ENCODE peak calls at places on chromosomes 16 and 17, in six cellular contexts. E is A549; M is cardiac muscle cell; D is heart left ventricle; P is CD4-positive, alpha-beta memory T cell; V is stomach. S is an unnamed sample.
A peak's percentile ranks its signal among the peaks of the same experiment; 100 is the strongest.

GRCh38 chr16:81424761-81425160 is 19.8 kb upstream of the CMIP start:
- DNase-seq in E (no peak), M (no peak), D (no peak), P (no peak), V (no peak), S (no peak)

GRCh38 chr16:77422196-77422784 is 12.5 kb downstream of the ADAMTS18 start:
- DNase-seq in E (no peak), M (no peak), D (no peak), P (no peak), V (no peak), S (no peak)

GRCh38 chr16:86465434-86465833 is 44.9 kb upstream of the FOXF1 start:
- DNase-seq in E (no peak), M (no peak), D (no peak), P (no peak), V (no peak), S (no peak)

GRCh38 chr17:2357931-2358434 is 20.7 kb downstream of the SGSM2 start:
- DNase-seq in E (no peak), M (no peak), D (no peak), P (no peak), V (no peak), S (no peak)

GRCh38 chr17:27888945-27889344 is 4.2 kb downstream of the LYRM9 start:
- DNase-seq in E (no peak), M (peak; percentile 23), D (no peak), P (no peak), V (peak; percentile 35), S (no peak)

GRCh38 chr16:69193860-69194259 is 6.9 kb downstream of the SNTB2 start:
- DNase-seq in E (no peak), M (no peak), D (no peak), P (no peak), V (no peak), S (no peak)

GRCh38 chr16:4618645-4619418 is 4.1 kb upstream of the UBALD1 start:
- DNase-seq in E (no peak), M (no peak), D (no peak), P (no peak), V (no peak), S (no peak)

GRCh38 chr17:13462673-13463124 is 139.0 kb downstream of the HS3ST3A1 start:
- DNase-seq in E (no peak), M (no peak), D (no peak), P (no peak), V (no peak), S (no peak)

GRCh38 chr16:85492617-85492957 is 120.5 kb upstream of the GSE1 start:
- DNase-seq in E (no peak), M (no peak), D (no peak), P (no peak), V (no peak), S (no peak)

GRCh38 chr17:48841395-48841831 is 10.6 kb downstream of the CALCOCO2 start:
- DNase-seq in E (no peak), M (peak; percentile 90), D (no peak), P (peak; percentile 61), V (no peak), S (no peak)

GRCh38 chr17:57817299-57817698 is 32.5 kb downstream of the MRPS23 start:
- DNase-seq in E (no peak), M (no peak), D (no peak), P (no peak), V (no peak), S (no peak)

GRCh38 chr16:87784812-87785211 is 19.0 kb upstream of the KLHDC4 start:
- DNase-seq in E (no peak), M (peak; percentile 55), D (no peak), P (no peak), V (no peak), S (no peak)

GRCh38 chr17:74749262-74750038 is 1.0 kb downstream of the NHERF1 start:
- DNase-seq in E (no peak), M (no peak), D (peak; percentile 57), P (no peak), V (no peak), S (peak; percentile 73)

GRCh38 chr17:28166478-28166877 is 124.0 kb downstream of the NLK start:
- DNase-seq in E (no peak), M (no peak), D (no peak), P (no peak), V (no peak), S (no peak)

GRCh38 chr16:30621765-30622164 is 11.6 kb upstream of the ZNF689 start:
- DNase-seq in E (no peak), M (no peak), D (no peak), P (no peak), V (no peak), S (no peak)

GRCh38 chr17:17928422-17929386 is 43.5 kb downstream of the TOM1L2 start:
- DNase-seq in E (no peak), M (peak; percentile 18), D (no peak), P (no peak), V (no peak), S (no peak)

GRCh38 chr16:67561501-67561823 is 864 bp upstream of the CTCF start:
- DNase-seq in E (no peak), M (no peak), D (no peak), P (no peak), V (no peak), S (no peak)

GRCh38 chr16:22638393-22639206 is 127.9 kb downstream of the NPIPB5 start:
- DNase-seq in E (no peak), M (peak; percentile 9), D (no peak), P (no peak), V (no peak), S (no peak)

GRCh38 chr17:58402679-58403078 is 14.7 kb downstream of the RNF43 start:
- DNase-seq in E (no peak), M (peak; percentile 88), D (no peak), P (no peak), V (no peak), S (no peak)

GRCh38 chr17:82889496-82890338 is 49.9 kb upstream of the ZNF750 start:
- DNase-seq in E (no peak), M (no peak), D (peak; percentile 25), P (no peak), V (peak; percentile 94), S (peak; percentile 84)

GRCh38 chr17:60525347-60525623 is 757 bp downstream of the APPBP2 start:
- DNase-seq in E (no peak), M (peak; percentile 38), D (no peak), P (no peak), V (no peak), S (no peak)

GRCh38 chr17:77581480-77581879 is 377.0 kb upstream of the TNRC6C start:
- DNase-seq in E (no peak), M (peak; percentile 29), D (no peak), P (no peak), V (no peak), S (peak; percentile 6)

GRCh38 chr17:27630607-27631408 is at the start of gene LGALS9:
- DNase-seq in E (no peak), M (peak; percentile 27), D (no peak), P (peak; percentile 43), V (peak; percentile 75), S (no peak)

DNA sequence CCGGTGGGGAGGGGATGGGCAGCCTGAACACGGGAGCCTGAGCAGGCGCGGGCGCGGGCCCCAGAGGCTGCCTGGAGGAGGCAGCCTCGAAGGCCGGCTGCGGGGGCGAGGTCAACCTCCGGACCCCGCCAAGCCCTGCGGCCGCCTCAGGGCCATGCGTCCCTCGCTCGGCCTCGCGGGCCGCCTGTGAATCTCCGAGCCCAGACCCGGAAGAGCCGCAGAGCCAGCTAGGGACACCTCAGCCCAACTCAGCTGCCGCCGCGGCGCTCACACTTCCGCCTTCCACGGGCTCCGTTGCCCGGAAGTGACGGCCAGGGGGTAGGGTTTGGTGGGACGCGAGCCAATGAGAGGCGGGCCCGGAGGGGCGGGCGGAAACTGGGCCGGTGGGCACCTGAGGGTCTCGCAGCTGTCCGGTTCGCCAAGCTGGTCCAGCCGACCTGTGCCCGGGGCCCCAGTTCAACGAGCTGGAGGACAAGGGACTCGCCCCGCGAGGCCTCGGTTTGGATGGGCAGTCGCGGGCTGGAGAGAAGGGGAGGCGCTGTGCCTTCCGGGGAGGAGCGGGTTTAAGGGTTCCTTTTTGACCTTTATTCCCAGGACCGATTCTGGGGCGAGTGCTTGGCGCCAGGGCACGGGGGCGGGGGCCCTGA is at the start of gene SLC38A10:
- DNase-seq in E (peak; percentile 100), M (peak; percentile 85), D (peak; percentile 96), P (peak; percentile 87), V (peak; percentile 94), S (peak; percentile 97)
- H3K4me3 ChIP-seq in E (peak within 1 kb of the TSS; percentile 74), M (peak within 1 kb of the TSS; percentile 72), D (peak within 1 kb of the TSS; percentile 73), P (peak within 1 kb of the TSS; percentile 68), V (peak within 1 kb of the TSS; percentile 77), S (peak within 1 kb of the TSS; percentile 93)

DNA sequence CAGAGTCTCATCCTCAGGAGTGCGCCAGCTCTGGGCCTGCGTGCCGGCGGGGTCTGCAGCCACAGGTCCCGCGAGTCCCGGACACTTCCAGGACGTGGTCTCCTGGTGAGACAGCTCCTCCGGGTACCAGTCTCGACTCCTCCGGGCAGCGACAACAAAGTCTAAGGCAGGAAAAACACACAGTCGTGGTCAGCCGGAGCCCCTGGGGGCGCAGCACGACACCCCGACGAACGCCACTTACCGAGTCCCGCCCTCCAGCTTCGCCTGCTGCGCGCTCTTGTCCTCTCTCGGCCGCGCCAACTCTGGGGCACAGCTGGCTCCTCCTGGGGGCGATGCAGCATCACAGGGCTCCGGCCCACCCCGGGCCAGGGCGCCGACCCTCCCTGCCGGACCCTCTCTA is 13.4 kb downstream of the MIS12 start:
- DNase-seq in E (no peak), M (no peak), D (no peak), P (no peak), V (no peak), S (no peak)
- H3K4me3 ChIP-seq in E (peak overlapping the region; percentile 80), M (peak overlapping the region; percentile 53), D (peak overlapping the region; percentile 15), P (no peak overlapping the region), V (peak overlapping the region; percentile 60), S (peak overlapping the region; percentile 46)

DNA sequence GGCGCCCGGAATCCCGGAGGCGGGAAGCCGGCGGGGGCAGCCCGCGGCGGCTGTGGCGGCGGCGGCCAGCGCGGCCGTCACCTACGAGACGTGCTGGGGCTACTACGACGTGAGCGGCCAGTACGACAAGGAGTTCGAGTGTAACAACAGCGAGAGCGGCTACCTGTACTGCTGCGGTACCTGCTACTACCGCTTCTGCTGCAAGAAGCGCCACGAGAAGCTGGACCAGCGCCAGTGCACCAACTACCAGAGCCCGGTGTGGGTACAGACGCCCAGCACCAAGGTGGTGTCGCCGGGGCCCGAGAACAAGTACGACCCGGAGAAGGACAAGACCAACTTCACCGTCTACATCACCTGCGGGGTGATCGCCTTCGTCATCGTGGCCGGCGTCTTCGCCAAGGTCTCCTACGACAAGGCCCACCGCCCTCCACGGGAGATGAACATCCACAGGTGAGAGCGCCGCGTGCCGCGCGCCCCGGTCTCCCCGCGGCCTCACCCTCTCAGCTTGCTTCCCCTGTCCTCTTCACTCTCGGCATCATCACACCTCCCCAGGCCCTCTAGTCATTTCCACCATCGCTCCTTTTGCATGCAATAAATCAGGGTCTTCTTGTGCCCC is 706 bp downstream of the SHISA6 start:
- DNase-seq in E (no peak), M (no peak), D (peak; percentile 37), P (no peak), V (peak; percentile 79), S (no peak)
- H3K4me3 ChIP-seq in E (no peak overlapping the region), M (no peak overlapping the region), D (no peak overlapping the region), P (no peak overlapping the region), V (peak overlapping the region; percentile 29), S (no peak overlapping the region)

GRCh38 chr16:1026057-1026783 is 44.6 kb downstream of the SOX8 start:
- DNase-seq in E (no peak), M (no peak), D (no peak), P (no peak), V (no peak), S (no peak)
- H3K4me3 ChIP-seq in E (no peak overlapping the region), M (no peak overlapping the region), D (no peak overlapping the region), P (no peak overlapping the region), V (no peak overlapping the region), S (no peak overlapping the region)

GRCh38 chr17:14745541-14745940 is 444.7 kb downstream of the HS3ST3B1 start:
- DNase-seq in E (no peak), M (peak; percentile 52), D (no peak), P (no peak), V (no peak), S (no peak)
- H3K4me3 ChIP-seq in E (no peak overlapping the region), M (no peak overlapping the region), D (no peak overlapping the region), P (no peak overlapping the region), V (no peak overlapping the region), S (no peak overlapping the region)

S was measured in upper lobe of right lung.